ENCODE peak calls at places on chromosomes 16 and 17, in seven cellular contexts. U, A, F, W, X, G and H are unnamed samples.

GRCh38 chr16:30346286-30346685 is 8.8 kb downstream of the CD2BP2 start:
- DNase-seq in U (no peak), A (no peak), F (no peak), W (no peak), X (no peak), G (no peak), H (no peak)

GRCh38 chr16:29710227-29711219 is 31.5 kb downstream of the QPRT start:
- DNase-seq in U (peak; percentile 36), A (no peak), F (peak; percentile 60), W (peak; percentile 62), X (peak; percentile 83), G (no peak), H (no peak)

GRCh38 chr16:67445913-67446907 is 15.3 kb downstream of the HSD11B2 start:
- DNase-seq in U (no peak), A (peak; percentile 68), F (no peak), W (peak; percentile 54), X (no peak), G (no peak), H (no peak)

GRCh38 chr16:70582280-70582978 is 58.8 kb downstream of the SF3B3 start:
- DNase-seq in U (no peak), A (no peak), F (no peak), W (no peak), X (no peak), G (no peak), H (no peak)

GRCh38 chr16:4313563-4314531 is 2.0 kb upstream of the GLIS2 start:
- DNase-seq in U (no peak), A (peak; percentile 90), F (no peak), W (peak; percentile 90), X (peak; percentile 40), G (peak; percentile 87), H (no peak)

GRCh38 chr16:31403590-31404352 is 10.6 kb downstream of the ITGAD start:
- DNase-seq in U (no peak), A (no peak), F (no peak), W (no peak), X (no peak), G (no peak), H (no peak)

GRCh38 chr16:48075398-48075797 is 80.4 kb downstream of the ABCC12 start:
- DNase-seq in U (no peak), A (no peak), F (no peak), W (no peak), X (no peak), G (no peak), H (no peak)

GRCh38 chr16:50304467-50305440 is 38.4 kb downstream of the ADCY7 start:
- DNase-seq in U (no peak), A (no peak), F (no peak), W (no peak), X (no peak), G (peak; percentile 70), H (no peak)

GRCh38 chr16:62478903-62479458 is 442.7 kb upstream of the CDH8 start:
- DNase-seq in U (no peak), A (no peak), F (no peak), W (no peak), X (no peak), G (no peak), H (no peak)

GRCh38 chr17:56373981-56374380 is 219.5 kb upstream of the NOG start:
- DNase-seq in U (no peak), A (no peak), F (no peak), W (no peak), X (no peak), G (no peak), H (no peak)

GRCh38 chr16:27728691-27729090 is 178.7 kb downstream of the KATNIP start:
- DNase-seq in U (no peak), A (no peak), F (no peak), W (no peak), X (no peak), G (peak; percentile 49), H (no peak)

GRCh38 chr17:76193616-76194015 is 46.7 kb downstream of the RNF157 start:
- DNase-seq in U (peak; percentile 22), A (no peak), F (no peak), W (no peak), X (no peak), G (no peak), H (no peak)

GRCh38 chr16:57479043-57479421 is 7.3 kb downstream of the DOK4 start:
- DNase-seq in U (no peak), A (no peak), F (no peak), W (no peak), X (no peak), G (no peak), H (no peak)

GRCh38 chr17:3603119-3603869 is 5.9 kb downstream of the TRPV1 start:
- DNase-seq in U (no peak), A (no peak), F (no peak), W (no peak), X (no peak), G (no peak), H (no peak)

GRCh38 chr17:72386619-72387237 is 265.9 kb downstream of the SOX9 start:
- DNase-seq in U (no peak), A (no peak), F (no peak), W (no peak), X (no peak), G (no peak), H (no peak)

GRCh38 chr16:20952144-20952797 is 51.7 kb downstream of the LYRM1 start:
- DNase-seq in U (no peak), A (no peak), F (no peak), W (no peak), X (no peak), G (no peak), H (no peak)

GRCh38 chr17:20307325-20307910 is 159.9 kb downstream of the LGALS9B start:
- DNase-seq in U (no peak), A (no peak), F (no peak), W (no peak), X (no peak), G (no peak), H (no peak)

GRCh38 chr17:62094175-62094574 is 29.1 kb upstream of the MED13 start:
- DNase-seq in U (no peak), A (no peak), F (no peak), W (no peak), X (no peak), G (no peak), H (no peak)

GRCh38 chr17:61253937-61254677 is 145.5 kb upstream of the TBX2 start:
- DNase-seq in U (no peak), A (no peak), F (no peak), W (no peak), X (no peak), G (no peak), H (no peak)

GRCh38 chr17:4585203-4585939 is 1.0 kb downstream of the SMTNL2 start:
- DNase-seq in U (no peak), A (no peak), F (no peak), W (no peak), X (no peak), G (peak; percentile 65), H (no peak)

GRCh38 chr16:66332599-66332998 is 33.9 kb upstream of the CDH5 start:
- DNase-seq in U (no peak), A (no peak), F (no peak), W (no peak), X (no peak), G (no peak), H (no peak)

GRCh38 chr17:34382586-34383224 is 19.7 kb upstream of the CCL1 start:
- DNase-seq in U (no peak), A (no peak), F (no peak), W (no peak), X (peak; percentile 63), G (no peak), H (no peak)

GRCh38 chr17:8799001-8799850 is at the start of gene MFSD6L:
- DNase-seq in U (no peak), A (peak; percentile 86), F (no peak), W (peak; percentile 91), X (no peak), G (no peak), H (no peak)
- TF ChIP-seq CTCF in U (no peak), A (peak; percentile 13), F (no peak), W (peak; percentile 51), X (no peak), G (no peak), H (no peak)

DNA sequence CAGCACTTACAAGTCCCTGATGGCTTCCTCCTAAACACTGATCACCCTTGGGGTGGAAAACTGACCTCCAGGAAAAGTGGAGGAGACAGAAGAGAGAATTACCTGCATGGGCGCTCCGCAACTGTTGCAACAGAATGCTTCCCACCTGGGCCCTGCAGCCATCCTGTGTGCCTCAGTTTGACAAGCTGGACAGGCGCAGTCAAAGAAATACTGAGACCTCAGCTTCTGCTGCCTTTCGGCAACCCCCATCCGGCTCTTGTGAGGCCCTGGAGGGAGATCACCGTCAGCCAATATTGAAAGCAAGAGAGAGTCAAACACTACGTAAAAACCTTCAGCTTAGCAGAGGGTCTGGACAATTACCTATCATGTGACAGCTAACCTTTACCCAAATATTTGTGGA is 24.8 kb downstream of the SERPINF1 start:
- DNase-seq in U (no peak), A (no peak), F (no peak), W (no peak), X (no peak), G (no peak), H (no peak)
- H3K27ac ChIP-seq in U (no peak overlapping the region), A (no peak overlapping the region), F (peak overlapping the region; percentile 85), W (peak overlapping the region; percentile 60), X (no peak overlapping the region), G (peak overlapping the region; percentile 64), H (no peak overlapping the region)

DNA sequence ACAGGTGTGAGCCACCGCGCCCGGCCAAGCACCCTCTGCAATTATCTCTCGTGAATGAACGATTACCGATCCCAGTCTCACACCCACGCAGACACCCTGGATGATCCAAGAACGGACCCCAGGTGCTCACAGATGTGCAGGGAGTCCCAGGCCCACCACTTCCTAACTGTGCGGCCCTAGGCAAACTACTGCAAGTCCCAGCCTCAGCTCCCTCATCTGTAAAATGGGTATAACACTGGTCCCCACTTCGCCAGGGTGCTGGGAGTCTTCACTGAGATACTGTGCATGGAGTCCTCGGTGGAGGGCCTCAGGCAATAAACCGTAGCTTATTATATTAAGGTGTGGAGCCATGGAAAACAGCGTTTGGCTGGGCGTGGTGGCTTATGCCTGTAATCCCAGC is 21.6 kb upstream of the PITPNA start:
- DNase-seq in U (no peak), A (no peak), F (no peak), W (no peak), X (no peak), G (no peak), H (no peak)
- H3K9me3 ChIP-seq in U (no peaks in the 10 kb centered on the region), A (no peaks in the 10 kb centered on the region), F (no peaks in the 10 kb centered on the region), W (no peaks in the 10 kb centered on the region), X (no peaks in the 10 kb centered on the region), G (no peaks in the 10 kb centered on the region), H (no peaks in the 10 kb centered on the region)

DNA sequence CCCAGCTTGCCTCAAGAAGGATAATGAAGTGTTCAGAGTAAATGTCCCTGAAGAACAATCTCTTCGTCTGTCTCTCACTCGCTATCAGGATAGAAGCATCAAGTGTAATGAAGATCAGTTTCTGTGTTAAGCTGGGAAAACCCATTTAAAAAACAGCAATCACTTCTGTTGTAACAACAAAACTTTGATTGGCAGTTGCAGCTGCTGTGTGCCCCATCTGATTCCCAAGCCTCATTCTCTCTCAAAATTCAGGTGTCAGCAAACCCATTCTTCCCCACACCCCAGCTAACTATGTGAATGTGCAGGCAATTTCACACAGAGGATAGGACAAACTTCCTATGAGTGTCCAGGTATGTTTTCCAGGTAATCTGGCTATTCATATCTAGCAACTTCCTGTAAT is 2.4 kb upstream of the HNF1B start:
- DNase-seq in U (no peak), A (no peak), F (no peak), W (no peak), X (no peak), G (no peak), H (no peak)
- TF ChIP-seq CTCF in U (no peak), A (no peak), F (no peak), W (no peak), X (no peak), G (no peak), H (no peak)